ENCODE peak calls at places on chromosomes 1 and 21, in five cellular contexts. One of them, this sample, is unnamed.

GRCh38 chr1:150521196-150521968 is 5.8 kb downstream of the FALEC start:
- DNase-seq in psoas muscle: no peak
- DNase-seq in tibial artery: no peak
- DNase-seq in right cardiac atrium: no peak
- DNase-seq in neural progenitor cell: no peak
- DNase-seq in this sample: no peak

GRCh38 chr1:198443374-198444233 is 96.9 kb downstream of the ATP6V1G3 start:
- DNase-seq in psoas muscle: no peak
- DNase-seq in tibial artery: no peak
- DNase-seq in right cardiac atrium: no peak
- DNase-seq in neural progenitor cell: no peak
- DNase-seq in this sample: no peak

GRCh38 chr1:228210076-228210651 is 2.3 kb downstream of the OBSCN start:
- DNase-seq in psoas muscle: peak
- DNase-seq in tibial artery: peak
- DNase-seq in right cardiac atrium: peak
- DNase-seq in neural progenitor cell: peak
- DNase-seq in this sample: no peak

GRCh38 chr1:8889103-8889846 is 10.8 kb upstream of the ENO1 start:
- DNase-seq in psoas muscle: peak
- DNase-seq in tibial artery: no peak
- DNase-seq in right cardiac atrium: no peak
- DNase-seq in neural progenitor cell: no peak
- DNase-seq in this sample: no peak

GRCh38 chr1:66403031-66403731 is 130.8 kb upstream of the SGIP1 start:
- DNase-seq in psoas muscle: no peak
- DNase-seq in tibial artery: no peak
- DNase-seq in right cardiac atrium: no peak
- DNase-seq in neural progenitor cell: no peak
- DNase-seq in this sample: no peak

GRCh38 chr1:94025383-94026340 is 95.3 kb downstream of the ABCA4 start:
- DNase-seq in psoas muscle: no peak
- DNase-seq in tibial artery: no peak
- DNase-seq in right cardiac atrium: no peak
- DNase-seq in neural progenitor cell: peak
- DNase-seq in this sample: no peak

GRCh38 chr1:77282866-77283539 is 1.2 kb downstream of the AK5 start:
- DNase-seq in psoas muscle: peak
- DNase-seq in tibial artery: no peak
- DNase-seq in right cardiac atrium: peak
- DNase-seq in neural progenitor cell: peak
- DNase-seq in this sample: no peak

GRCh38 chr1:8660455-8660854 is 157.0 kb downstream of the RERE start:
- DNase-seq in psoas muscle: peak
- DNase-seq in tibial artery: peak
- DNase-seq in right cardiac atrium: peak
- DNase-seq in neural progenitor cell: no peak
- DNase-seq in this sample: peak

GRCh38 chr1:18922319-18922726 is 20.0 kb upstream of the ALDH4A1 start:
- DNase-seq in psoas muscle: peak
- DNase-seq in tibial artery: peak
- DNase-seq in right cardiac atrium: peak
- DNase-seq in neural progenitor cell: peak
- DNase-seq in this sample: peak

GRCh38 chr1:221992427-221992826 is 250.5 kb upstream of the DUSP10 start:
- DNase-seq in psoas muscle: no peak
- DNase-seq in tibial artery: no peak
- DNase-seq in right cardiac atrium: no peak
- DNase-seq in neural progenitor cell: no peak
- DNase-seq in this sample: no peak

GRCh38 chr1:205663286-205663994 is 16.9 kb downstream of the SLC45A3 start:
- DNase-seq in psoas muscle: no peak
- DNase-seq in tibial artery: no peak
- DNase-seq in right cardiac atrium: no peak
- DNase-seq in neural progenitor cell: no peak
- DNase-seq in this sample: no peak

GRCh38 chr21:18517905-18518566 is 114.5 kb upstream of the TMPRSS15 start:
- DNase-seq in psoas muscle: no peak
- DNase-seq in tibial artery: no peak
- DNase-seq in right cardiac atrium: no peak
- DNase-seq in neural progenitor cell: no peak
- DNase-seq in this sample: no peak

GRCh38 chr1:61268546-61269243 is 186.3 kb downstream of the NFIA start:
- DNase-seq in psoas muscle: no peak
- DNase-seq in tibial artery: no peak
- DNase-seq in right cardiac atrium: no peak
- DNase-seq in neural progenitor cell: peak
- DNase-seq in this sample: no peak

GRCh38 chr1:229893762-229894444 is 173.1 kb upstream of the GALNT2 start:
- DNase-seq in psoas muscle: no peak
- DNase-seq in tibial artery: no peak
- DNase-seq in right cardiac atrium: no peak
- DNase-seq in neural progenitor cell: no peak
- DNase-seq in this sample: no peak

GRCh38 chr1:23527366-23527765 is 3.7 kb downstream of the E2F2 start:
- DNase-seq in psoas muscle: no peak
- DNase-seq in tibial artery: no peak
- DNase-seq in right cardiac atrium: no peak
- DNase-seq in neural progenitor cell: no peak
- DNase-seq in this sample: no peak

GRCh38 chr1:23526329-23527041 is 4.5 kb downstream of the E2F2 start:
- DNase-seq in psoas muscle: no peak
- DNase-seq in tibial artery: no peak
- DNase-seq in right cardiac atrium: no peak
- DNase-seq in neural progenitor cell: no peak
- DNase-seq in this sample: no peak

GRCh38 chr1:23524163-23524562 is 6.9 kb downstream of the E2F2 start:
- DNase-seq in psoas muscle: no peak
- DNase-seq in tibial artery: no peak
- DNase-seq in right cardiac atrium: no peak
- DNase-seq in neural progenitor cell: no peak
- DNase-seq in this sample: no peak

GRCh38 chr1:23524716-23525401 is 6.2 kb downstream of the E2F2 start:
- DNase-seq in psoas muscle: no peak
- DNase-seq in tibial artery: no peak
- DNase-seq in right cardiac atrium: peak
- DNase-seq in neural progenitor cell: peak
- DNase-seq in this sample: peak

GRCh38 chr1:23525558-23526174 is 5.4 kb downstream of the E2F2 start:
- DNase-seq in psoas muscle: no peak
- DNase-seq in tibial artery: no peak
- DNase-seq in right cardiac atrium: no peak
- DNase-seq in neural progenitor cell: no peak
- DNase-seq in this sample: no peak
- H3K4me3 ChIP-seq in psoas muscle: no peak
- H3K4me3 ChIP-seq in tibial artery: no peak
- H3K4me3 ChIP-seq in right cardiac atrium: no peak
- H3K4me3 ChIP-seq in neural progenitor cell: no peak
- H3K4me3 ChIP-seq in this sample: no peak

GRCh38 chr21:41875086-41875485 is 4.1 kb downstream of the PRDM15 start:
- DNase-seq in psoas muscle: no peak
- DNase-seq in tibial artery: no peak
- DNase-seq in right cardiac atrium: no peak
- DNase-seq in neural progenitor cell: no peak
- DNase-seq in this sample: no peak
- H3K4me3 ChIP-seq in psoas muscle: no peak
- H3K4me3 ChIP-seq in tibial artery: no peak
- H3K4me3 ChIP-seq in right cardiac atrium: no peak
- H3K4me3 ChIP-seq in neural progenitor cell: no peak
- H3K4me3 ChIP-seq in this sample: no peak

DNA sequence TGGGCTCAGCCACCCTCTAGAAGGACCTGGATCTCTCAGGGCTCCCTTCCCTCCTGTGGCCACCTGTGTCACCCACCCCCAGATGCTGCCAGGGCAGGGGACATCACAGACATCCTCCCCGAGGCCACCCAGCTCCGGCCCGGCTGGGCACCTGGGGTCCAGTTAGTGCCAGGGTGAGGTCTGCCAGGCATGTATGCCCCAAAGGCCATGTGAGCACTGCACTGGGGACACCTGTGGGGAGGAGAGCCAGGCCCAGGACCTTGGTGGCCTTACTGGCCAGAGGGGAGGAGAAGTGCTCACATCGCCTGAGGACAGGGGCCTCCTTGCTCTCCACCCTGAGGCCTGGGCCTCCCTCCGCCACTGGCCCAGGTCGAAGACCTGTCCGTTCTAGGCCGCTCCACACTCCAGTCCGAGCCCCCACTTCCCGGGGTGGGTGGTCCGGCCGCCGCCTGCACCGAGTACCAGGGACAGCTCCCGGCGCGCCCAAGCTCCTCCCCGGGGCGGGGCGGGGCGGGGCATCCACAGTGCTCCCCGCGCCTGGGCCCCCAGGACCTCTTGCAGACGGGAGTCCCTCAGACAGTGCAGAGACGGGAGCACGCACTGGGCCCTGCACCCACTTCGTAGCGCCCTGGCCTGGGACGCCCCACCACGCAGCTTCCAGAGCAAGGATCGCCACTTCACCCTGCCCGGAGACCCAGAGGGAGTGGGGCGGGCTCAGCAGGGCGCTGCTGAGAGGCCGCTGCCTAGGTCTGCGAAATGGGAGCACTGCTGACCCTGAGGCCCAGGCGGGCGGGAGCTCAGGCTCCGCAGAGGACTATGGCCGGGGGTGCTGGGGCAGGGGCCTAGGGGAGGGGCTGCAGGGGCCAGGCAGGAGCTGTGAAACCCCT is 34.3 kb upstream of the CCDC27 start:
- DNase-seq in psoas muscle: no peak
- DNase-seq in tibial artery: no peak
- DNase-seq in right cardiac atrium: no peak
- DNase-seq in neural progenitor cell: peak
- DNase-seq in this sample: no peak
- H3K4me3 ChIP-seq in psoas muscle: no peak
- H3K4me3 ChIP-seq in tibial artery: no peak
- H3K4me3 ChIP-seq in right cardiac atrium: no peak
- H3K4me3 ChIP-seq in neural progenitor cell: peak
- H3K4me3 ChIP-seq in this sample: no peak

DNA sequence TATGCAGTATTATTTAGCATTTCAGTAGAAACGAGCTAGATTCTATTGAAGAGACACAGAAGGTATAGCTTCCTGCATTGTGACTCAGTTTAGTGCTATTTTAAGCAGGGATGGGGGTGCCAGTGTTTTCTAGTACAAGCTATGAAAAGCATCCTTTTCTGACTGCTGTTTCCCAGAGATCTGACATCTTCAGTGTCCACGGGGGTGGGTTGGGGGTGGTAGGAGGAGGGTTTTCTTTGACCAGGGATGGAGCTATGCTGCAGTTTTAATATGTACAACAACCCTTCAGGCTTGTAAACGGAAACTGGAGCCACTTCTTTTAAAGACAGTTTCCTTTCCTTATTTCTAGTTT is 2.7 kb upstream of the NEGR1 start:
- DNase-seq in psoas muscle: no peak
- DNase-seq in tibial artery: no peak
- DNase-seq in right cardiac atrium: no peak
- DNase-seq in neural progenitor cell: peak
- DNase-seq in this sample: peak
- H3K4me3 ChIP-seq in psoas muscle: peak
- H3K4me3 ChIP-seq in tibial artery: peak
- H3K4me3 ChIP-seq in right cardiac atrium: peak
- H3K4me3 ChIP-seq in neural progenitor cell: peak
- H3K4me3 ChIP-seq in this sample: peak

DNA sequence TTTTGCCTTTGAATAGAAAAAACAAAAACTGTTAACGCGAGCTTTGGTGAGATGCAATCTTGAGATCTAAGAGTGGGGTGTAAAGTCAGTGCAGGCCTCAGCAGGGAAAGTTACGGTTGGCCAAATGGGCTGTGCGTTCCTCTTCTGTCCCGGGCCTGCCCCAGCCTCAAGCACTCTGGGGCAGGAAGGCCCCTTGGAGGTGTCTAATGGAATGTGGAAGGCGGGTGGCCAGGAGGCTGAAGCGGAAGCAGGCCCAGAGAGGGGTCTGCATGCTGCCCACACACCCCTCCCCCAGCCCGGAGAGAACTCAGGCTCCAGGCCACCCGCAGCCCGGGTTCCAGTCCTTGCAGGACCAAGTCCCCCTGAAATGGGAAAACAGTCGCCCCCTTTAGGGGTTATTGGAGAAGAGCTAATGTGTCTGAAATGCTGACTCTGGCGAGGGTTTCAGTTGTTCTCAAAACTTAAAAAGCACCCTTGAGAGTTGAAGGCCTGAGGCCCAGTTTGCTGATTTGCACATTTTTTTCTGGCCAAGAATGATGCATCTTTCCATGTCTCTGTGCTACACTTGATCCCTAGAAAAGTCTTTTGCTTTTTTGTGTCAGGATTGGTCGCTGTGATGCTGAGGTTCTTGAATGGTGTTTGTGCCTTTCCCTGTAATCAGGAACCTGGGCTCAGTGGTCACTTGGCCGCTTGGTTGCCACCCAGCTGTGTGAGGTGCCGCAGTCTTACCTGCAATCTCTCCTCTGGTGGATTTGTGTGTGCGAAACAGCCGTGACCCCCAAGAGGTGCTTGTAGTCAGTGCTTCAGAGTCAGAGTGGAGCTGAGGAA is 2.0 kb downstream of the COL18A1 start:
- DNase-seq in psoas muscle: peak
- DNase-seq in tibial artery: peak
- DNase-seq in right cardiac atrium: peak
- DNase-seq in neural progenitor cell: peak
- DNase-seq in this sample: peak
- H3K4me3 ChIP-seq in psoas muscle: peak
- H3K4me3 ChIP-seq in tibial artery: peak
- H3K4me3 ChIP-seq in right cardiac atrium: peak
- H3K4me3 ChIP-seq in neural progenitor cell: peak
- H3K4me3 ChIP-seq in this sample: peak